ENCODE peak calls at places on chromosomes 4 and X, in four cellular contexts. X is AG10803, N is left ventricle myocardium inferior, C is lower lobe of right lung. Z is an unnamed sample.

GRCh38 chrX:50117477-50117876 is 83.3 kb downstream of the AKAP4 start:
- DNase-seq in C (no peak), N (no peak), X (no peak), Z (no peak)

GRCh38 chr4:21596521-21596920 is 352.1 kb downstream of the KCNIP4 start:
- DNase-seq in X (no peak), C (no peak), N (no peak), Z (no peak)

GRCh38 chrX:148552775-148553174 is 52.4 kb downstream of the AFF2 start:
- DNase-seq in X (no peak), N (no peak), C (no peak), Z (no peak)

GRCh38 chr4:150119492-150119891 is 41.2 kb downstream of the DCLK2 start:
- DNase-seq in C (no peak), X (peak), N (no peak), Z (peak)

GRCh38 chr4:36785965-36786364 is 458.6 kb upstream of the NWD2 start:
- DNase-seq in N (no peak), C (no peak), X (no peak), Z (no peak)

GRCh38 chr4:7398104-7398423 is 36.7 kb downstream of the PSAPL1 start:
- DNase-seq in N (peak), X (peak), C (peak), Z (peak)

GRCh38 chr4:178329226-178329872 is 887.1 kb upstream of the AGA start:
- DNase-seq in N (no peak), X (no peak), C (no peak), Z (no peak)

GRCh38 chr4:128141866-128142265 is 80.8 kb downstream of the LARP1B start:
- DNase-seq in C (no peak), N (no peak), X (peak), Z (no peak)

GRCh38 chrX:136250191-136251041 is 784 bp downstream of the MAP7D3 start:
- DNase-seq in N (no peak), C (no peak), X (no peak), Z (no peak)

GRCh38 chrX:10579018-10579752 is 41.2 kb downstream of the MID1 start:
- DNase-seq in N (no peak), X (peak), C (no peak), Z (peak)

GRCh38 chr4:13133700-13134099 is 350.4 kb downstream of the RAB28 start:
- DNase-seq in N (no peak), X (no peak), C (no peak), Z (no peak)

GRCh38 chr4:2546286-2546823 is 9.9 kb downstream of the FAM193A start:
- DNase-seq in C (no peak), N (no peak), X (no peak), Z (no peak)

GRCh38 chr4:156774422-156774821 is 197.2 kb downstream of the PDGFC start:
- DNase-seq in C (no peak), X (peak), N (no peak), Z (peak)

GRCh38 chr4:13627185-13627605 is 330 bp downstream of the BOD1L1 start:
- DNase-seq in X (peak), C (peak), N (no peak), Z (no peak)

GRCh38 chr4:88439161-88439760 is 17.7 kb upstream of the HERC5 start:
- DNase-seq in C (no peak), N (no peak), X (no peak), Z (no peak)

GRCh38 chr4:82739292-82740190 is 59.1 kb downstream of the SCD5 start:
- DNase-seq in C (peak), X (peak), N (peak), Z (peak)

GRCh38 chr4:73964862-73965611 is 16.8 kb downstream of the PF4 start:
- DNase-seq in X (no peak), C (peak), N (no peak), Z (peak)

GRCh38 chrX:68696267-68696666 is 48.8 kb downstream of the STARD8 start:
- DNase-seq in N (no peak), C (no peak), X (no peak), Z (no peak)

GRCh38 chr4:144355809-144356757 is 215.6 kb upstream of the GYPA start:
- DNase-seq in X (peak), C (no peak), N (no peak), Z (peak)

GRCh38 chrX:24805201-24805600 is 111.5 kb downstream of the POLA1 start:
- DNase-seq in C (no peak), N (no peak), X (peak), Z (no peak)

GRCh38 chr4:74884282-74884681 is 48.6 kb upstream of the PARM1 start:
- DNase-seq in X (no peak), C (no peak), N (no peak), Z (no peak)

GRCh38 chrX:13835825-13836224 is 18.9 kb upstream of the GPM6B start:
- DNase-seq in X (no peak), N (no peak), C (no peak), Z (no peak)

GRCh38 chr4:21709761-21710160 is 238.8 kb downstream of the KCNIP4 start:
- DNase-seq in C (no peak), X (no peak), N (no peak), Z (no peak)

GRCh38 chr4:148056879-148057278 is 325.0 kb downstream of the ARHGAP10 start:
- DNase-seq in X (peak), N (peak), C (peak), Z (peak)

GRCh38 chr4:7872264-7872771 is 67.3 kb downstream of the AFAP1 start:
- DNase-seq in C (no peak), X (peak), N (no peak), Z (peak)

GRCh38 chrX:53284684-53285447 is 3.5 kb upstream of the IQSEC2 start:
- DNase-seq in X (peak), N (peak), C (peak), Z (peak)

GRCh38 chr4:16034010-16034829 is 49.6 kb downstream of the PROM1 start:
- DNase-seq in C (no peak), N (no peak), X (peak), Z (peak)

GRCh38 chrX:131677655-131678628 is 134.1 kb downstream of the OR13H1 start:
- DNase-seq in N (no peak), C (no peak), X (peak), Z (peak)

GRCh38 chr4:15799703-15800102 is 21.6 kb downstream of the CD38 start:
- DNase-seq in C (no peak), N (no peak), X (no peak), Z (no peak)

GRCh38 chr4:139902328-139903217 is 237.0 kb downstream of the MGST2 start:
- DNase-seq in C (no peak), X (peak), N (no peak), Z (no peak)

GRCh38 chr4:47519239-47519883 is 34.3 kb downstream of the ATP10D start:
- DNase-seq in X (no peak), N (no peak), C (no peak), Z (no peak)

GRCh38 chr4:139851639-139852038 is 186.0 kb downstream of the MGST2 start:
- DNase-seq in X (no peak), N (no peak), C (no peak), Z (no peak)

GRCh38 chr4:82419451-82419850 is 10.8 kb downstream of the HNRNPDL start:
- DNase-seq in X (no peak), C (no peak), N (no peak), Z (no peak)

GRCh38 chrX:2819345-2820130 is 9.2 kb upstream of the GYG2 start:
- DNase-seq in X (peak), N (no peak), C (no peak), Z (peak)

GRCh38 chr4:2786794-2787229 is 6.1 kb upstream of the SH3BP2 start:
- DNase-seq in N (no peak), X (no peak), C (no peak), Z (no peak)

GRCh38 chrX:34881671-34882070 is 60.9 kb upstream of the FAM47B start:
- DNase-seq in N (no peak), C (no peak), X (no peak), Z (no peak)

GRCh38 chrX:22429704-22430103 is 157.0 kb downstream of the CBLL2 start:
- DNase-seq in X (no peak), C (no peak), N (no peak), Z (no peak)
- H3K4me3 ChIP-seq in X (no peak), C (no peak), N (no peak), Z (no peak)

GRCh38 chrX:19991350-19991718 is 473 bp upstream of the BCLAF3 start:
- DNase-seq in X (no peak), N (no peak), C (no peak), Z (no peak)
- TF ChIP-seq CTCF in X (no peak), N (no peak), C (peak), Z (no peak)

GRCh38 chr4:131426023-131426758 is 1722.9 kb upstream of the PCDH10 start:
- DNase-seq in N (no peak), X (no peak), C (no peak), Z (no peak)

GRCh38 chr4:131430302-131430701 is 1718.8 kb upstream of the PCDH10 start:
- DNase-seq in C (no peak), X (no peak), N (no peak), Z (no peak)

DNA sequence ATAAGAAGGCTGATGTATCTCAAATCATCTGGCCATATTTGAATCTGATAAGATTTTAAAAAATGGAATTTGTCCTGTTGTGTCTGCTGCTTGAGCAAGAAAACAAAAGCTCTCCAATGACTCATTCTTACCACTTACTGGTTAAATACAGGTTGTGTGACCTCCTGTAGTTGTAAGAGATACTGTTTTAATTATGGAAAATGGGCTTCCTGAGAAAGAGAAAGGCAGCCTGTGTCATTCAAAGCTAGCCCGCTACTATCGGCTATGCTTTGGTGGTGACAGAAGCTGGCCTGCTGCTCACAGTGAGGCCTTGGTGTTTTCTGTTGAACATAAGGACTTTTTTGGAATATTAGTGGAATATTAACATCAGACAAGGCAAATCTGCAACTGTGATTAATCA is 1722.1 kb upstream of the PCDH10 start:
- DNase-seq in N (no peak), C (no peak), X (no peak), Z (no peak)
- H3K4me3 ChIP-seq in N (no peak), C (no peak), X (no peak), Z (no peak)

GRCh38 chr4:107037188-107037587 is 1.1 kb upstream of the DKK2 start:
- DNase-seq in C (peak), N (no peak), X (peak), Z (peak)
- TF ChIP-seq CTCF in C (peak), N (peak), X (peak), Z (peak)

GRCh38 chr4:27775156-27775555 is 914.5 kb downstream of the STIM2 start:
- DNase-seq in C (no peak), N (no peak), X (no peak), Z (no peak)

DNA sequence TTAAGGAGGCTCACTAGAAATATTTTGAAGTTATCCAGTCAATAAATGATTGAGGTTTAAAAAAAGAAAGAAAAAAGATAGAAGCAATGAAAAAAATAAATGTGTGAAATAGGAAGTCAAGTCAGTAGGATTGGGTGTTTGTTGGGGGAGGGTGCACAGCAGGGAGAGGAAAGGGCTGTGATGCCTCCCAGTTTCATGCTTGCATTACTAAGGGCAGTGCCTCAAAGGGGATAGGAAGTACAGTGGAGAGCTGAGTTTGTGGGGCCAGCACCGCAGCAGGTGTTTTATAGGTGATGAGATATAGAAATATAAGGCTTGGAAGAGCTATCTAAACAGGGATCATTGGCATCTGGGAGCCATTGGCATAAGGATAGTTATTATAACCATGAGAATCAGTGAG is 919.2 kb downstream of the STIM2 start:
- DNase-seq in X (no peak), C (no peak), N (no peak), Z (no peak)
- H3K4me3 ChIP-seq in X (no peak), C (no peak), N (no peak), Z (no peak)

DNA sequence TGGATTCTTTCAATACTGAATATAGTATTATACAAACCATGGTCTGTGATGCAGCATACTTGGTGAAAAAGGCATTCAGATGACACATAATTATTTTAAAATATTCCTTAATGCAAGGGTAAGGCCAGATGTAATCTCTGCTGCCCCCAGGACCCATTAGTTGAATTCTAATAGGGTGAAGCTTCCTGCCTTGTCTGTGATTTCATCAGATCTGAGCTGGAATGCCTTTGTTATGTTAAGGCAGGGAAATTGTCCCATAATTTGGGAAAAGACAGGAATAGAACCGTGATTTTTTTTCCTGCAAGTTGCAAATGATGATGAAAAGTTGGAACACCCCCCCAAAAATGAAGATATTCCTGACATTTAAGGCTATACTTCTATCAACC is 26.2 kb downstream of the ZRSR2 start:
- DNase-seq in C (no peak), N (no peak), X (peak), Z (no peak)
- TF ChIP-seq CTCF in C (no peak), N (no peak), X (no peak), Z (no peak)

Z was measured in fibroblast of pulmonary artery.